ENCODE peak calls at places on chromosome 19, in seven cellular contexts. B, V, L, W, I, F and R are unnamed samples.

GRCh38 chr19:18636183-18636968 is 452 bp upstream of the KLHL26 start:
- DNase-seq in B (peak), V (peak), L (peak), W (peak), I (peak), F (peak), R (peak)

GRCh38 chr19:19026299-19026971 is 6.9 kb downstream of the SUGP2 start:
- DNase-seq in B (no peak), V (no peak), L (no peak), W (no peak), I (no peak), F (no peak), R (no peak)

GRCh38 chr19:11091343-11092153 is 2.3 kb downstream of the LDLR start:
- DNase-seq in B (peak), V (peak), L (peak), W (no peak), I (peak), F (no peak), R (peak)

GRCh38 chr19:16419671-16420394 is 51.9 kb downstream of the EPS15L1 start:
- DNase-seq in B (no peak), V (no peak), L (no peak), W (no peak), I (no peak), F (no peak), R (no peak)

GRCh38 chr19:10555613-10555979 is 10.2 kb downstream of the KRI1 start:
- DNase-seq in B (no peak), V (no peak), L (no peak), W (no peak), I (no peak), F (no peak), R (no peak)

GRCh38 chr19:7541828-7542443 is 6.4 kb downstream of the PNPLA6 start:
- DNase-seq in B (no peak), V (no peak), L (no peak), W (no peak), I (no peak), F (no peak), R (no peak)

GRCh38 chr19:38090561-38090960 is 133.5 kb downstream of the DPF1 start:
- DNase-seq in B (no peak), V (no peak), L (no peak), W (peak), I (no peak), F (no peak), R (no peak)

GRCh38 chr19:3075605-3076431 is 13.5 kb upstream of the TLE5 start:
- DNase-seq in B (peak), V (peak), L (no peak), W (no peak), I (no peak), F (peak), R (no peak)

GRCh38 chr19:14472202-14472961 is 2.8 kb downstream of the PTGER1 start:
- DNase-seq in B (peak), V (peak), L (no peak), W (peak), I (peak), F (peak), R (no peak)

GRCh38 chr19:1871140-1871597 is 7.8 kb upstream of the KLF16 start:
- DNase-seq in B (no peak), V (no peak), L (no peak), W (no peak), I (no peak), F (no peak), R (no peak)

GRCh38 chr19:29378543-29379105 is 147.2 kb upstream of the VSTM2B start:
- DNase-seq in B (no peak), V (no peak), L (no peak), W (no peak), I (no peak), F (no peak), R (no peak)

GRCh38 chr19:30621326-30621920 is 249.2 kb downstream of the ZNF536 start:
- DNase-seq in B (no peak), V (no peak), L (no peak), W (no peak), I (no peak), F (no peak), R (no peak)

GRCh38 chr19:55086730-55087541 is 11.3 kb downstream of the EPS8L1 start:
- DNase-seq in B (peak), V (no peak), L (peak), W (peak), I (peak), F (peak), R (no peak)

GRCh38 chr19:4014541-4015491 is 7.3 kb downstream of the PIAS4 start:
- DNase-seq in B (no peak), V (peak), L (no peak), W (no peak), I (no peak), F (no peak), R (no peak)

GRCh38 chr19:48551437-48552302 is at the start of gene SULT2B1:
- DNase-seq in B (no peak), V (no peak), L (no peak), W (no peak), I (no peak), F (no peak), R (no peak)

GRCh38 chr19:48630289-48631036 is 6.7 kb downstream of the DBP start:
- DNase-seq in B (no peak), V (no peak), L (peak), W (no peak), I (peak), F (no peak), R (no peak)

GRCh38 chr19:15144046-15144646 is 36.9 kb downstream of the SYDE1 start:
- DNase-seq in B (no peak), V (no peak), L (no peak), W (no peak), I (no peak), F (no peak), R (no peak)

GRCh38 chr19:17719730-17720486 is 628 bp downstream of the MAP1S start:
- DNase-seq in B (no peak), V (peak), L (no peak), W (no peak), I (no peak), F (no peak), R (no peak)

GRCh38 chr19:18322318-18322758 is 538 bp downstream of the LSM4 start:
- DNase-seq in B (no peak), V (no peak), L (no peak), W (no peak), I (peak), F (no peak), R (no peak)